ENCODE peak calls at places on chromosomes 6 and 20, in five cellular contexts. One of them, this sample, is unnamed.

GRCh38 chr6:50025258-50025657 is 3.5 kb upstream of the DEFB110 start:
- DNase-seq in fibroblast of mammary gland: no peak
- DNase-seq in GM06990: no peak
- DNase-seq in ovary: no peak
- DNase-seq in IMR-90: no peak
- DNase-seq in this sample: peak; percentile 6

GRCh38 chr20:44079968-44080560 is 106.9 kb downstream of the JPH2 start:
- DNase-seq in fibroblast of mammary gland: no peak
- DNase-seq in GM06990: no peak
- DNase-seq in ovary: no peak
- DNase-seq in IMR-90: peak; percentile 71
- DNase-seq in this sample: no peak

GRCh38 chr6:145214570-145214969 is 520.8 kb downstream of the EPM2A start:
- DNase-seq in fibroblast of mammary gland: peak; percentile 52
- DNase-seq in GM06990: peak; percentile 14
- DNase-seq in ovary: no peak
- DNase-seq in IMR-90: peak; percentile 39
- DNase-seq in this sample: peak; percentile 42

GRCh38 chr6:170459451-170459850 is 93.7 kb downstream of the PSMB1 start:
- DNase-seq in fibroblast of mammary gland: peak; percentile 56
- DNase-seq in GM06990: no peak
- DNase-seq in ovary: no peak
- DNase-seq in IMR-90: peak; percentile 68
- DNase-seq in this sample: peak; percentile 17

GRCh38 chr6:10831609-10832008 is 6.7 kb downstream of the MAK start:
- DNase-seq in fibroblast of mammary gland: no peak
- DNase-seq in GM06990: no peak
- DNase-seq in ovary: no peak
- DNase-seq in IMR-90: no peak
- DNase-seq in this sample: no peak

GRCh38 chr6:4607026-4607704 is 169.0 kb upstream of the CDYL start:
- DNase-seq in fibroblast of mammary gland: peak; percentile 94
- DNase-seq in GM06990: no peak
- DNase-seq in ovary: no peak
- DNase-seq in IMR-90: peak; percentile 89
- DNase-seq in this sample: peak; percentile 75

GRCh38 chr20:24980321-24981053 is 12.1 kb downstream of the APMAP start:
- DNase-seq in fibroblast of mammary gland: no peak
- DNase-seq in GM06990: no peak
- DNase-seq in ovary: no peak
- DNase-seq in IMR-90: no peak
- DNase-seq in this sample: no peak

GRCh38 chr6:167702241-167702827 is 124.4 kb upstream of the AFDN start:
- DNase-seq in fibroblast of mammary gland: no peak
- DNase-seq in GM06990: no peak
- DNase-seq in ovary: no peak
- DNase-seq in IMR-90: no peak
- DNase-seq in this sample: no peak

GRCh38 chr6:46677314-46677654 is 10.4 kb upstream of the TDRD6 start:
- DNase-seq in fibroblast of mammary gland: no peak
- DNase-seq in GM06990: no peak
- DNase-seq in ovary: no peak
- DNase-seq in IMR-90: no peak
- DNase-seq in this sample: no peak

GRCh38 chr6:87183687-87184086 is 28.3 kb downstream of the ZNF292 start:
- DNase-seq in fibroblast of mammary gland: peak; percentile 87
- DNase-seq in GM06990: no peak
- DNase-seq in ovary: no peak
- DNase-seq in IMR-90: peak; percentile 77
- DNase-seq in this sample: peak; percentile 61

GRCh38 chr20:13325033-13325432 is 104.0 kb downstream of the ISM1 start:
- DNase-seq in fibroblast of mammary gland: peak; percentile 30
- DNase-seq in GM06990: no peak
- DNase-seq in ovary: no peak
- DNase-seq in IMR-90: peak; percentile 16
- DNase-seq in this sample: peak; percentile 18

GRCh38 chr20:33688938-33689424 is 2.8 kb upstream of the E2F1 start:
- DNase-seq in fibroblast of mammary gland: no peak
- DNase-seq in GM06990: no peak
- DNase-seq in ovary: no peak
- DNase-seq in IMR-90: no peak
- DNase-seq in this sample: no peak

GRCh38 chr6:117547688-117548621 is 54.4 kb downstream of the GOPC start:
- DNase-seq in fibroblast of mammary gland: peak; percentile 47
- DNase-seq in GM06990: peak; percentile 31
- DNase-seq in ovary: peak; percentile 68
- DNase-seq in IMR-90: peak; percentile 54
- DNase-seq in this sample: no peak

GRCh38 chr6:20402181-20403079 is 751 bp downstream of the E2F3 start:
- DNase-seq in fibroblast of mammary gland: peak; percentile 47
- DNase-seq in GM06990: peak; percentile 57
- DNase-seq in ovary: peak; percentile 40
- DNase-seq in IMR-90: no peak
- DNase-seq in this sample: peak; percentile 16

GRCh38 chr20:61353996-61354390 is 101.9 kb downstream of the CDH4 start:
- DNase-seq in fibroblast of mammary gland: no peak
- DNase-seq in GM06990: no peak
- DNase-seq in ovary: no peak
- DNase-seq in IMR-90: no peak
- DNase-seq in this sample: no peak

GRCh38 chr6:26172496-26172958 is 85.3 kb downstream of the HFE start:
- DNase-seq in fibroblast of mammary gland: peak; percentile 40
- DNase-seq in GM06990: peak; percentile 43
- DNase-seq in ovary: no peak
- DNase-seq in IMR-90: peak; percentile 46
- DNase-seq in this sample: peak; percentile 33

GRCh38 chr20:63495771-63496403 is 3.0 kb downstream of the EEF1A2 start:
- DNase-seq in fibroblast of mammary gland: peak; percentile 24
- DNase-seq in GM06990: no peak
- DNase-seq in ovary: peak; percentile 75
- DNase-seq in IMR-90: peak; percentile 28
- DNase-seq in this sample: peak; percentile 22

GRCh38 chr6:159461266-159461665 is 231.8 kb downstream of the SOD2 start:
- DNase-seq in fibroblast of mammary gland: no peak
- DNase-seq in GM06990: no peak
- DNase-seq in ovary: no peak
- DNase-seq in IMR-90: no peak
- DNase-seq in this sample: no peak

GRCh38 chr6:91860951-91861350 is 1274.1 kb upstream of the MAP3K7 start:
- DNase-seq in fibroblast of mammary gland: no peak
- DNase-seq in GM06990: no peak
- DNase-seq in ovary: no peak
- DNase-seq in IMR-90: peak; percentile 58
- DNase-seq in this sample: peak; percentile 7

GRCh38 chr20:33250666-33251065 is 14.9 kb downstream of the BPIFA1 start:
- DNase-seq in fibroblast of mammary gland: peak; percentile 3
- DNase-seq in GM06990: no peak
- DNase-seq in ovary: no peak
- DNase-seq in IMR-90: no peak
- DNase-seq in this sample: no peak

GRCh38 chr20:1881240-1881835 is 13.9 kb upstream of the SIRPA start:
- DNase-seq in fibroblast of mammary gland: no peak
- DNase-seq in GM06990: no peak
- DNase-seq in ovary: no peak
- DNase-seq in IMR-90: no peak
- DNase-seq in this sample: no peak

GRCh38 chr20:42082611-42083010 is 464.4 kb upstream of the CHD6 start:
- DNase-seq in fibroblast of mammary gland: peak; percentile 48
- DNase-seq in GM06990: no peak
- DNase-seq in ovary: peak; percentile 26
- DNase-seq in IMR-90: peak; percentile 0
- DNase-seq in this sample: peak; percentile 8

GRCh38 chr6:45608252-45608911 is 230.6 kb upstream of the SUPT3H start:
- DNase-seq in fibroblast of mammary gland: peak; percentile 69
- DNase-seq in GM06990: no peak
- DNase-seq in ovary: no peak
- DNase-seq in IMR-90: peak; percentile 15
- DNase-seq in this sample: peak; percentile 14

GRCh38 chr6:141401168-141401567 is 731.6 kb upstream of the GJE1 start:
- DNase-seq in fibroblast of mammary gland: peak; percentile 88
- DNase-seq in GM06990: no peak
- DNase-seq in ovary: no peak
- DNase-seq in IMR-90: no peak
- DNase-seq in this sample: no peak

GRCh38 chr6:149484733-149485700 is at the start of gene ZC3H12D:
- DNase-seq in fibroblast of mammary gland: peak; percentile 37
- DNase-seq in GM06990: peak; percentile 83
- DNase-seq in ovary: no peak
- DNase-seq in IMR-90: peak; percentile 33
- DNase-seq in this sample: no peak

GRCh38 chr6:32439708-32440214 is at the start of gene HLA-DRA:
- DNase-seq in fibroblast of mammary gland: peak; percentile 59
- DNase-seq in GM06990: peak; percentile 87
- DNase-seq in ovary: no peak
- DNase-seq in IMR-90: peak; percentile 33
- DNase-seq in this sample: peak; percentile 67

GRCh38 chr20:18267815-18268214 is 20.5 kb upstream of the ZNF133 start:
- DNase-seq in fibroblast of mammary gland: no peak
- DNase-seq in GM06990: no peak
- DNase-seq in ovary: no peak
- DNase-seq in IMR-90: no peak
- DNase-seq in this sample: no peak

GRCh38 chr6:163340201-163340887 is 74.2 kb upstream of the QKI start:
- DNase-seq in fibroblast of mammary gland: no peak
- DNase-seq in GM06990: no peak
- DNase-seq in ovary: no peak
- DNase-seq in IMR-90: no peak
- DNase-seq in this sample: no peak

GRCh38 chr6:130167655-130168054 is 55.1 kb downstream of the SAMD3 start:
- DNase-seq in fibroblast of mammary gland: peak; percentile 65
- DNase-seq in GM06990: no peak
- DNase-seq in ovary: no peak
- DNase-seq in IMR-90: peak; percentile 83
- DNase-seq in this sample: peak; percentile 97

GRCh38 chr6:13763740-13764381 is 50.5 kb downstream of the MCUR1 start:
- DNase-seq in fibroblast of mammary gland: no peak
- DNase-seq in GM06990: peak; percentile 41
- DNase-seq in ovary: no peak
- DNase-seq in IMR-90: no peak
- DNase-seq in this sample: no peak

DNA sequence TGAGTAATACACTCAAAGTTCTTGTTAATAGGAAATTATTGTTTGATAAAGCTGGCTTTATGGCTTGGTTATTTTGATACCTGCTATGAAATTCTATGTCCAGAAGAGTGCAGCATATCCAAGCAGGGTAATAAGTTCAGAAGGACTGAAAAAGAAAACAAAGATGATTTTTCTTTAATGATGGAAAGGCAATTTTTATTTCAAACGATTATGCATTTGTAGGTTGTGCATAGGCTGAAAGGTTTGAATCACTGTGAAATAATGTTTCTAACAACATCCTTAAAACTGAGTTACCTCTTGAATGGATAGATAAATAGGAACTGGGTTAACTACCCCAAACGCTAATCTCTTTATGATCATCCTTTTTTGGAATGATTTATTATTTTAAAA is 1.4 kb upstream of the MAN1A1 start:
- DNase-seq in fibroblast of mammary gland: peak; percentile 74
- DNase-seq in GM06990: no peak
- DNase-seq in ovary: no peak
- DNase-seq in IMR-90: peak; percentile 63
- DNase-seq in this sample: peak; percentile 54
- H3K4me3 ChIP-seq in fibroblast of mammary gland: peak overlapping the region; percentile 75
- H3K4me3 ChIP-seq in GM06990: peak overlapping the region; percentile 71
- H3K4me3 ChIP-seq in ovary: peak overlapping the region; percentile 89
- H3K4me3 ChIP-seq in IMR-90: no peak overlapping the region
- H3K4me3 ChIP-seq in this sample: no peak overlapping the region

GRCh38 chr6:47810885-47811284 is 29.1 kb downstream of the OPN5 start:
- DNase-seq in fibroblast of mammary gland: no peak
- DNase-seq in GM06990: no peak
- DNase-seq in ovary: no peak
- DNase-seq in IMR-90: no peak
- DNase-seq in this sample: peak; percentile 34
- TF ChIP-seq CTCF in fibroblast of mammary gland: peak; percentile 10
- TF ChIP-seq CTCF in GM06990: peak; percentile 34
- TF ChIP-seq CTCF in ovary: no peak
- TF ChIP-seq CTCF in IMR-90: no peak
- TF ChIP-seq CTCF in this sample: peak; percentile 36

DNA sequence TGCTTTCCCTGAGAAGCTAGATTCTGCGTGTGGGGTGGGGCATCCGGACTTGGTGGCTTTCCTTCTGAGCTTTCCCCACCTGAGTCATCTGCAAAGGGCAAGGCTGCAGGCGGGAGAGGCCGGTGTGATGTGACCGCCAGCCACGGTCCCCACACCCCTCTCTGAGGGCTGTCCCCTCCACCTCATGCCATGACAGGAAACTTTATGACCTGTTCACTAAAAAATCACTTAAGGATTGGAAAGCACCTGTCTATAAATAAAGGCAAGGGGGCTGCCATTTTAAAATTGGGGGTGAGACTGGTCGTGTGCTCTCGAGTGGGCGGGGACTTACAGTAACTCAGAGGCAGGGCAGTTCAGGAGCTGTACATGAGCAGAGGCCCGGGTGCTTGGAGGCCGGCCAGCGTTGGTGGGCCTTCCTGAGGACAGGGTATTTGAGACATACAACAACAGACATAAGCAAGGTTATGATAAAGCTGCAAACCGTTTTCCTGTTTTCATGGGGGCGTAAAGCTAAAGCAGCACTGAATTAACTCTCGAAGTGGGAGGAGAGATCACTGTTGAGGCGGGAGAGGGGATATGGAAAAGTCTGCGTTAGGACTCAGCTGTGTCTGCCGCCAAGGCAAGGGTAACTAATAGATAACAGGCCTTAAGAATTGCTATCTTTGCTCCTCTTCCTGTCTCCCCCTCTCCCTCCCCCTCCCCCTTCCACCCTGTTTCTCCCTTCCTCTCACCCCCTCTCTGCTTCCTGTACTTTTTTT is 16.1 kb upstream of the SERPINB1 start:
- DNase-seq in fibroblast of mammary gland: peak; percentile 53
- DNase-seq in GM06990: peak; percentile 91
- DNase-seq in ovary: peak; percentile 76
- DNase-seq in IMR-90: peak; percentile 64
- DNase-seq in this sample: no peak
- H3K4me3 ChIP-seq in fibroblast of mammary gland: no peak overlapping the region
- H3K4me3 ChIP-seq in GM06990: peak overlapping the region; percentile 50
- H3K4me3 ChIP-seq in ovary: no peak overlapping the region
- H3K4me3 ChIP-seq in IMR-90: no peak overlapping the region
- H3K4me3 ChIP-seq in this sample: no peak overlapping the region

DNA sequence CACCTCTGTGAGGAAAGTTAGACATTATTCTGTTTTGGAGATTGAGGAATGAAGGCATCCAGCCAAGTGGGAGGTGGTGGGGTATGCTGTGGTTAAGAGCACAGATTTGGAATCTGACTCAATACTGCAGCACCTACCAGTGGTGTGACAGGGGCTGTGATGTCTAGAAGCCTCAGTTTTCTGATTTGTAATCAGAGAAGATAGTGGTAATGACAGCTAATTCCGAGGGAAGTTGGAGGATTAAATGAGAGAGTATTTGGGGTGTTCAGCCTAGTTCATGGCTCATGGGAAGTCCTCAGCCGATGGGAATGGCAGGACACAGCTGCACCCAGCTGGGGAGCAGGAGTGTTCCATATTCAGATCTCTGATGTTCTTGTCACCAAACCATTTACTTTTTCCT is 9.2 kb downstream of the SLC9A8 start:
- DNase-seq in fibroblast of mammary gland: peak; percentile 53
- DNase-seq in GM06990: no peak
- DNase-seq in ovary: peak; percentile 46
- DNase-seq in IMR-90: peak; percentile 71
- DNase-seq in this sample: no peak
- TF ChIP-seq CTCF in fibroblast of mammary gland: peak; percentile 34
- TF ChIP-seq CTCF in GM06990: peak; percentile 46
- TF ChIP-seq CTCF in ovary: no peak
- TF ChIP-seq CTCF in IMR-90: peak; percentile 42
- TF ChIP-seq CTCF in this sample: no peak

GRCh38 chr6:42103753-42104094 is 38.7 kb downstream of the C6orf132 start:
- DNase-seq in fibroblast of mammary gland: no peak
- DNase-seq in GM06990: no peak
- DNase-seq in ovary: no peak
- DNase-seq in IMR-90: no peak
- DNase-seq in this sample: no peak
- H3K4me3 ChIP-seq in fibroblast of mammary gland: no peak overlapping the region
- H3K4me3 ChIP-seq in GM06990: no peak overlapping the region
- H3K4me3 ChIP-seq in ovary: no peak overlapping the region
- H3K4me3 ChIP-seq in IMR-90: no peak overlapping the region
- H3K4me3 ChIP-seq in this sample: no peak overlapping the region